ENCODE peak calls at places on chromosomes 1 and 21, in ten cellular contexts. U is left ventricle myocardium inferior; E is AG04449; Q is tibial artery; V is GM06990; S is NT2/D1; J is aorta; X is CD8-positive, alpha-beta T cell; Z is Peyer's patch; N is astrocyte of the spinal cord. A is an unnamed sample.

GRCh38 chr21:42397291-42398129 is 1.7 kb upstream of the TMPRSS3 start:
- DNase-seq in U (no peak), S (no peak), J (no peak), N (no peak), X (no peak), Z (no peak), E (no peak), Q (no peak), V (no peak), A (no peak)

GRCh38 chr1:39167632-39168209 is 36.8 kb upstream of the MACF1 start:
- DNase-seq in S (no peak), N (no peak), E (no peak), J (no peak), U (no peak), Z (no peak), Q (no peak), V (no peak), X (no peak), A (no peak)

GRCh38 chr1:95407146-95407863 is 173.3 kb downstream of the RWDD3 start:
- DNase-seq in S (no peak), Z (no peak), V (no peak), U (no peak), Q (no peak), J (no peak), N (no peak), E (no peak), X (no peak), A (no peak)

GRCh38 chr1:56578963-56579875 is at the start of gene PLPP3:
- DNase-seq in U (peak), S (peak), X (no peak), V (peak), N (peak), E (peak), Z (peak), J (peak), Q (peak), A (no peak)

GRCh38 chr1:78176448-78176847 is 130.7 kb downstream of the GIPC2 start:
- DNase-seq in U (no peak), Q (no peak), E (peak), S (no peak), V (no peak), J (no peak), N (peak), Z (no peak), X (no peak), A (no peak)

GRCh38 chr1:235090406-235091069 is 38.1 kb downstream of the TOMM20 start:
- DNase-seq in N (peak), V (no peak), X (no peak), U (no peak), Z (peak), J (peak), Q (no peak), S (peak), E (no peak), A (no peak)

GRCh38 chr1:230139741-230140140 is 72.7 kb downstream of the GALNT2 start:
- DNase-seq in V (no peak), X (no peak), J (no peak), Z (no peak), E (no peak), N (peak), Q (no peak), U (no peak), S (no peak), A (no peak)

GRCh38 chr1:211632808-211633522 is 42.5 kb downstream of the NEK2 start:
- DNase-seq in U (peak), S (no peak), N (peak), X (no peak), J (no peak), V (no peak), E (peak), Z (no peak), Q (no peak), A (no peak)

GRCh38 chr1:196608401-196609113 is at the start of gene KCNT2:
- DNase-seq in S (peak), J (peak), Q (peak), V (no peak), E (no peak), Z (peak), N (peak), X (no peak), U (peak), A (no peak)

GRCh38 chr1:164787834-164788231 is 228.8 kb downstream of the PBX1 start:
- DNase-seq in U (no peak), E (no peak), X (no peak), Q (no peak), J (no peak), N (no peak), S (no peak), V (no peak), Z (no peak), A (no peak)

GRCh38 chr1:145845144-145845513 is 301 bp upstream of the NUDT17 start:
- DNase-seq in S (peak), Z (no peak), Q (no peak), E (no peak), N (no peak), X (no peak), V (no peak), J (no peak), U (no peak), A (peak)

DNA sequence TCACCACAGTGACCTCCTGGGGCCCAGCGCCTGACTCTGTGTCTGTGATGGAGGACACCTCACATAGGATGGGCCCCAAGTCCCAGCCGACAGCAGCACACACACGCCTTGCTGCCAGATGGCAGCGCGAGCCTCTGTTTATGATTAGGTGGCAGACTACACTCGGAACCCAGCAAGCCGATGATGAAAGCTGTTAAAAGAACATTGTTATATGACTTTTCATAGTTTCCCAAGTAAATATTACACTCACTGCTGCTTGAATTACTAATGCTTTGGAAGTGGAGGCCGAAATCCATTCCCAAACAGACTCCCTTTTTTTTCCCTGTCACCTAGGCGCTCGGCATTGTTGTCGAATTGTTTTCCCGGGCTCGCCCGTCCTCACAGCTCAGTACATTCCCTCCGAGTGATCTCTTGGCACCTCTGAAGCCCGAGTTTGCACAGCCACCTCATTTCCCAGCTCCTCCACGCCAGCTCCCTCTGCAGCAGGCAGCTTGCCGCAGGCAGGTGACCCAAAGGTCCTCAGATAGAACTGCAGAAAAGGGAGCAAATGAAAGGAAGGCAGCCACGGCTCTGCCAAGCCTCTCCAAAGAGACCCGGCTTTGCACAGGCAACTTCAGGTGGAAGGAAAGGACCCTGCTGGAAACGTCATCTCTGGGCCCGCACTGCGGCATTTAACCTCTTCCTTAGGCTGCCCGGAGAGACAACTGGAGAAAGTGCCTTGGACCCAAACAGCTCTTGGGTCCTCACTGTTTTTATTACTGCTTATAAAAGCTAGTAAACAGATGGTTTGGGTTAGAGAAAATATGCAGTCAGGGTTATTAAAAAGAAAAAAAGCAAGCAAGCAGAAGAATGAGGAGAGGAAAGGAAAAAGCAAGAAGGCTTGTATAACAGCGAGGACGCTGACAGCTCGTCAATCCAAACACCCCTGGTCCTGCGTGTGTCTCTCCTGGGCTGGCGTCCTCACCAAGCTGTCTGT is 72.2 kb upstream of the SLC25A33 start:
- DNase-seq in V (no peak), Q (peak), U (peak), Z (peak), J (no peak), N (no peak), S (no peak), E (no peak), X (no peak), A (no peak)
- H3K4me3 ChIP-seq in V (no peak), Q (no peak), U (no peak), Z (no peak), J (no peak), N (no peak), S (no peak), E (no peak), X (no peak), A (no peak)

GRCh38 chr1:14929547-14930223 is 223.9 kb upstream of the TMEM51 start:
- DNase-seq in S (no peak), V (no peak), J (no peak), E (no peak), X (no peak), N (peak), Z (peak), Q (no peak), U (no peak), A (no peak)
- H3K4me3 ChIP-seq in S (no peak), V (no peak), J (no peak), E (no peak), X (no peak), N (no peak), Z (no peak), Q (no peak), U (peak), A (no peak)

GRCh38 chr1:29236993-29237905 is 927 bp downstream of the PTPRU start:
- DNase-seq in Q (peak), E (no peak), J (peak), X (no peak), N (peak), U (peak), S (no peak), Z (peak), V (peak), A (no peak)

GRCh38 chr1:29239142-29239541 is 2.8 kb downstream of the PTPRU start:
- DNase-seq in N (no peak), V (no peak), X (no peak), Z (no peak), J (no peak), U (no peak), S (no peak), E (no peak), Q (no peak), A (no peak)

GRCh38 chr1:29236743-29236992 is 346 bp downstream of the PTPRU start:
- DNase-seq in V (peak), X (no peak), E (no peak), S (no peak), Q (no peak), U (no peak), J (no peak), Z (no peak), N (peak), A (no peak)

GRCh38 chr1:29238601-29238964 is 2.3 kb downstream of the PTPRU start:
- DNase-seq in N (no peak), U (no peak), J (no peak), Q (no peak), E (no peak), V (no peak), Z (no peak), S (no peak), X (no peak), A (no peak)

DNA sequence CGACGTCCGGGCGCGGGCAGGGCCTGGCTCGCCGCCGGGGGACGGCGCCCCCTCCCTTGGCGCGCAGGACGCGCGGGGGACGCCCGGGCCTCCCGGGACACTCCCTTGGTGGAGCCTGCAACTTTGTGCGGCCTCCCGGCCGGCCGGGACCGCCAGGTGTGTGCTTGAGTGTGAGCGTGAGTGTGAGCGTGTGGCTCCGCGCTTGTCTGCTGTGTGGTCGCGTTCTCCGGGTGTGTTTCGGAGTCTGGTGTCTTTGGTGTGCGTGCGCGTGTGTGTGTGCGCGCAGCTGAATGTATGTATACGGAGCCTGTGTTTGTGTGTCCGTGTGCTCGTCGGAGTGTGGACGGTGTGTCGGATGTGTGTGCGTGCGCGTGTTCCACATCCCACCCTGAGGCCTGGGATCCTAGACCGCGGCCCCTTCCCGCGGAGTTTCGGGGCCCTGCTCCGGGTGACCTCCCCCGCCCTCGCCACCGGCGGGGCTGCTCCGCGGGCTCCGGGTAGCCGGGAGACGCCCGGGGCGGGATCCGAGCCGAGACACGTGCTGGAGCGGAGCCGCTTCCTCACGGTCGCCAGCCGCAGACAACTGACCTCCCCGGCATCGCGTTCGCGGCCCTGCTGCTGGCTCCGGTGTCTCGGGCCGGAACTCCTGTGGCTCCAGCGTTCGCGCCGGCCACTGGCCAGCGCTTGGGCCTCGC is 1.7 kb downstream of the PTPRU start:
- DNase-seq in E (no peak), U (peak), J (peak), N (peak), V (peak), Z (no peak), X (no peak), Q (peak), S (no peak), A (no peak)
- H3K4me3 ChIP-seq in E (peak), U (peak), J (peak), N (peak), V (no peak), Z (peak), X (peak), Q (peak), S (peak), A (no peak)

DNA sequence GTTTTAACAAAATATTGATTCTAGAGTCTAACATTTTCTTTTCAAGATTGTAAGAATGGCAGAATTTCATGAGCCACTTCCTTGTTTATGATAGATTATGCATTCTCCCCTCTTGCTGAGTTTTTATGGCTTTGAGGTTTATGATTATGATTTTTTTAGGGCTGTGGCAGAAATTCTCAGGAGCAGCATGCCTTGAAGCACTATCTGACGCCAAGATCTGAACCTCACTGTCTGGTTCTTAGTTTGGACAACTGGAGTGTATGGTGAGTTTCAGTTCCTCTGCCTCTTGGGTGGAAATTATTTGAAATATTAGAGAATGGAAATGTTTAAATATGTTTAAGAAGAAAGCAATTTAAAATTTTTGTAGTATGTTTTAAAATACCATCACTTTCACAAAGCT is 10.2 kb downstream of the USP16 start:
- DNase-seq in J (no peak), X (no peak), E (no peak), S (no peak), Q (no peak), Z (no peak), N (no peak), V (no peak), U (no peak), A (no peak)
- H3K4me3 ChIP-seq in J (no peak), X (no peak), E (no peak), S (no peak), Q (no peak), Z (no peak), N (no peak), V (no peak), U (no peak), A (no peak)

GRCh38 chr1:153961421-153961820 is 1.9 kb downstream of the SLC39A1 start:
- DNase-seq in V (no peak), U (no peak), E (no peak), X (no peak), N (no peak), S (no peak), J (no peak), Q (no peak), Z (no peak), A (no peak)
- H3K4me3 ChIP-seq in V (peak), U (peak), E (peak), X (no peak), N (no peak), S (peak), J (no peak), Q (no peak), Z (no peak), A (peak)

DNA sequence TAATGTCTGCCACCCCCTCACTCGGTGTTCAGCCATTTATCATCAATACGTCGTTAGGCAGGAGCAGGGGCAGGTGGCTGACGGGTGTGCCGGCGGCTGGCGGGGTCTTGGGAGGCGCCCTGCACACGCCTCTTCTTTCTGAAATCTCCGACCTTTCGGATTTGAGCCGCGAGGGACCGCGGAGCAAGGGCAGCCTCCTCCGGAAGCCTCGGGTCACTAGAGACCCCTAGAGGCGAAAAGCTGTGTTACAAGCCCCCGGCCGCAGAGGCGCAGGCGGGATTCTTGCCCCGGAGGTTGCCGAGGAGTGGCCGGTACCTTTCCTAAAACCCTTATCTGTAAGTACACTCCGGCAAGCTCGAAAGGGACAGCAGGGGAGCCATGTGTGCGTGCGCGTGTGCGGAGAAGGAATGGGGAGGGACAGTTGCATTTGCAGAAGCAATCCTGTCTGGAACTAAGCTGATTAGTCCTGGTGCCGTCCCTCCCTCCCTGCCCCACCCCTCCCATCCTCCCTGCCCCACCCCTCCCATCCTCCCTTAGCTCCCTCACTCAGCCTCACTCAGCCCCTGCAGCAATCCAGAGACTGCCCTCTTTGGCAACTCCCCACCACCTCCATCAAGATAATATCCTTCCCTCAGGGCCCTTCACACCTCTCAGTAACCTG is 11.0 kb downstream of the BRINP2 start:
- DNase-seq in N (peak), X (no peak), J (peak), E (no peak), U (peak), V (peak), S (peak), Z (peak), Q (peak), A (no peak)
- H3K4me3 ChIP-seq in N (peak), X (no peak), J (no peak), E (peak), U (peak), V (no peak), S (peak), Z (peak), Q (no peak), A (no peak)

DNA sequence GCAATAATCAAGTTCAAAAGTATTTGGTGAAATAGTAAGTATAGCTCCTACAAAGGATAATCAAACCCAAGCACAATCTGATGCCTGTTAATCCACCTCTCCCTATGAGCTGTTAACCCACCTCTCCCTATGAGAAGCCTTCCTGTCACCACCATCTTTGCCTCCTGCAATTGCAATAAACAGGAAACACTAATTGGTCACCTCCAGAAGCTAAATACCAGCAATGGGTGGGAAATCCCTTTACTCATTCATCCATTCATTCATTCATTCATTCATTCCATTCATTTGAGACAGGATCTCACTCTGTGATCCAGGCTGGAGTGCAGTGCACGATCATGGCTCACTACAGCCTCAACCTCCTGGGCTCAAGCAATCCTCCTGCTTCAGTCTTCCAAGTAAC is 132.8 kb downstream of the RERE start:
- DNase-seq in U (no peak), N (no peak), X (no peak), S (no peak), E (no peak), Z (no peak), V (no peak), J (no peak), Q (no peak), A (no peak)
- H3K4me3 ChIP-seq in U (no peak), N (no peak), X (no peak), S (no peak), E (no peak), Z (no peak), V (no peak), J (no peak), Q (no peak), A (no peak)

GRCh38 chr1:10838541-10838940 is 42.1 kb upstream of the CASZ1 start:
- DNase-seq in U (no peak), X (no peak), Z (no peak), N (no peak), Q (no peak), J (no peak), E (no peak), S (no peak), V (no peak), A (no peak)

GRCh38 chr1:10834770-10835412 is 38.4 kb upstream of the CASZ1 start:
- DNase-seq in E (no peak), V (no peak), J (no peak), Q (no peak), Z (no peak), X (no peak), N (no peak), U (no peak), S (no peak), A (no peak)

GRCh38 chr1:10833630-10834557 is 37.4 kb upstream of the CASZ1 start:
- DNase-seq in X (no peak), E (no peak), J (no peak), Q (no peak), S (no peak), N (no peak), U (no peak), Z (no peak), V (no peak), A (no peak)

GRCh38 chr1:10836726-10837125 is 40.3 kb upstream of the CASZ1 start:
- DNase-seq in S (no peak), Q (no peak), J (no peak), N (no peak), X (no peak), E (no peak), U (no peak), V (no peak), Z (no peak), A (no peak)

GRCh38 chr1:10835423-10836421 is 39.3 kb upstream of the CASZ1 start:
- DNase-seq in Q (no peak), X (no peak), U (no peak), Z (peak), N (peak), S (peak), J (no peak), E (no peak), V (peak), A (no peak)
- H3K4me3 ChIP-seq in Q (no peak), X (no peak), U (no peak), Z (no peak), N (no peak), S (no peak), J (no peak), E (no peak), V (no peak), A (no peak)

DNA sequence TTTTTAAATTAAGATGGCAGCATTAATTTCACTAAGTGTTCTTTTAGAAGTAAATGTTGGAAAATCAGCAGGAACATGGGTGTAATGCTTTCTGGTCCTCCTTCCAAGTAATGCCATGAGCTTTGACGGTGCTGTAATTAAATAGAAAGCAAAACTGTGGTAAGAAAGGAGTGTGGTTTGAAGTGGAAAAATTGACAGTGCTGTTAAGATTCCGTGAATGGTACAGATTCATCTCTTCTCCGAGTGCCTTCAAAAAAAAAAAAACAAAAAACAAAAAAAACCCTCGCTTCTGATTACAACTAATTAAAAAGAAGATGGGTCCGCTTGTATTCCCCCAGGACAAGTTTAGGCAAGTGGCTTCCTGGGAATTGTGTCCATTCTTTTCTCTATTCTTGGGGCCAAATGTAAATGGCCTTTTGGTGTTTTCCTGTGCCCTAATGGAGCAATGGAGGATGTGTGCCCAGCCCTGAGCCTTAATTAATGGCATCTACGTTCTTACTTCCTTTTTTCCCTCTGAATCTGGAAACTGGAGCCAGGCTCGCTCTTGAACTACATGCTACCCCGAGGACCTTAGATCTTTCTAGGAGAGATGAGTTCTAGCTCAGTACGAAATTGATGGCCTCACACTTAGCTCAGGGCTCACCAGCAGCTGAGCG is 5.1 kb downstream of the LMO4 start:
- DNase-seq in J (no peak), Q (peak), U (no peak), X (no peak), N (no peak), V (no peak), S (no peak), Z (no peak), E (no peak), A (no peak)
- H3K4me3 ChIP-seq in J (peak), Q (peak), U (peak), X (no peak), N (peak), V (peak), S (peak), Z (peak), E (peak), A (peak)

A was measured in GM12864.